ENCODE peak calls at places on chromosomes 3 and 15, in ten cellular contexts. H, A, F, T, Q, C, O, V, X and U are unnamed samples.

GRCh38 chr3:38136272-38136806 is 588 bp downstream of the ACAA1 start:
- DNase-seq in H (no peak), A (peak; percentile 52), F (peak; percentile 60), T (no peak), Q (no peak), C (peak; percentile 68), O (peak; percentile 30), V (no peak), X (peak; percentile 54), U (no peak)

GRCh38 chr15:81279621-81280051 is 44.3 kb downstream of the STARD5 start:
- DNase-seq in H (peak; percentile 29), A (no peak), F (no peak), T (no peak), Q (no peak), C (no peak), O (no peak), V (no peak), X (no peak), U (no peak)

GRCh38 chr3:1587426-1587825 is 494.6 kb downstream of the CNTN6 start:
- DNase-seq in H (no peak), A (no peak), F (no peak), T (no peak), Q (no peak), C (no peak), O (no peak), V (no peak), X (no peak), U (no peak)

GRCh38 chr15:90610220-90610619 is 80.5 kb downstream of the CRTC3 start:
- DNase-seq in H (no peak), A (no peak), F (no peak), T (no peak), Q (no peak), C (no peak), O (no peak), V (no peak), X (peak; percentile 89), U (no peak)

GRCh38 chr3:108131105-108131794 is 40.4 kb upstream of the CD47 start:
- DNase-seq in H (peak; percentile 62), A (no peak), F (no peak), T (no peak), Q (no peak), C (no peak), O (no peak), V (peak; percentile 37), X (peak; percentile 96), U (no peak)

GRCh38 chr3:183566882-183567281 is 11.4 kb upstream of the KLHL6 start:
- DNase-seq in H (no peak), A (no peak), F (no peak), T (no peak), Q (no peak), C (no peak), O (no peak), V (no peak), X (no peak), U (no peak)

GRCh38 chr3:1439395-1439794 is 346.6 kb downstream of the CNTN6 start:
- DNase-seq in H (no peak), A (no peak), F (peak; percentile 19), T (no peak), Q (no peak), C (no peak), O (peak; percentile 27), V (peak; percentile 7), X (no peak), U (no peak)

GRCh38 chr15:56098230-56098899 is 105.0 kb upstream of the NEDD4 start:
- DNase-seq in H (no peak), A (no peak), F (no peak), T (no peak), Q (no peak), C (no peak), O (no peak), V (no peak), X (peak; percentile 21), U (no peak)

GRCh38 chr15:100175406-100176114 is 166.2 kb downstream of the ADAMTS17 start:
- DNase-seq in H (no peak), A (no peak), F (no peak), T (no peak), Q (no peak), C (no peak), O (no peak), V (no peak), X (no peak), U (no peak)

GRCh38 chr15:66772967-66773873 is 71.2 kb downstream of the SMAD6 start:
- DNase-seq in H (peak; percentile 39), A (peak; percentile 42), F (no peak), T (peak; percentile 75), Q (peak; percentile 59), C (no peak), O (peak; percentile 72), V (no peak), X (no peak), U (no peak)

GRCh38 chr3:51968175-51968681 is 974 bp upstream of the PCBP4 start:
- DNase-seq in H (no peak), A (peak; percentile 53), F (no peak), T (peak; percentile 54), Q (no peak), C (no peak), O (no peak), V (no peak), X (peak; percentile 18), U (no peak)

GRCh38 chr15:40697916-40698315 is 2.9 kb downstream of the RAD51 start:
- DNase-seq in H (no peak), A (no peak), F (no peak), T (no peak), Q (no peak), C (no peak), O (no peak), V (no peak), X (no peak), U (no peak)

GRCh38 chr15:101138913-101139880 is 112.7 kb downstream of the CHSY1 start:
- DNase-seq in H (no peak), A (no peak), F (no peak), T (no peak), Q (peak; percentile 54), C (no peak), O (no peak), V (no peak), X (peak; percentile 62), U (no peak)

GRCh38 chr3:49656541-49657112 is 17.5 kb upstream of the APEH start:
- DNase-seq in H (no peak), A (no peak), F (no peak), T (no peak), Q (no peak), C (no peak), O (no peak), V (no peak), X (no peak), U (no peak)

GRCh38 chr3:109804697-109805096 is 467.4 kb upstream of the DPPA4 start:
- DNase-seq in H (no peak), A (no peak), F (no peak), T (no peak), Q (no peak), C (no peak), O (no peak), V (no peak), X (no peak), U (no peak)

GRCh38 chr3:140092883-140093536 is 158.0 kb downstream of the CLSTN2 start:
- DNase-seq in H (no peak), A (no peak), F (no peak), T (no peak), Q (no peak), C (no peak), O (no peak), V (no peak), X (no peak), U (no peak)

GRCh38 chr15:64686130-64686735 is 89.2 kb downstream of the RBPMS2 start:
- DNase-seq in H (peak; percentile 60), A (no peak), F (no peak), T (peak; percentile 45), Q (peak; percentile 55), C (no peak), O (no peak), V (peak; percentile 67), X (peak; percentile 63), U (no peak)

GRCh38 chr3:50251220-50251619 is 15.2 kb downstream of the GNAI2 start:
- DNase-seq in H (peak; percentile 65), A (no peak), F (no peak), T (no peak), Q (no peak), C (no peak), O (peak; percentile 67), V (peak; percentile 53), X (peak; percentile 94), U (no peak)

GRCh38 chr3:169847896-169848295 is 21.8 kb downstream of the LRRC31 start:
- DNase-seq in H (no peak), A (no peak), F (no peak), T (no peak), Q (peak; percentile 74), C (no peak), O (no peak), V (no peak), X (no peak), U (no peak)

GRCh38 chr3:135922903-135923250 is 42.7 kb upstream of the PPP2R3A start:
- DNase-seq in H (no peak), A (no peak), F (no peak), T (no peak), Q (no peak), C (no peak), O (no peak), V (no peak), X (no peak), U (peak; percentile 42)

GRCh38 chr15:99137111-99137546 is 32.2 kb downstream of the SYNM start:
- DNase-seq in H (no peak), A (no peak), F (no peak), T (no peak), Q (no peak), C (no peak), O (no peak), V (no peak), X (no peak), U (no peak)

GRCh38 chr3:42226470-42227425 is 39.2 kb downstream of the CCK start:
- DNase-seq in H (no peak), A (no peak), F (no peak), T (no peak), Q (no peak), C (no peak), O (no peak), V (no peak), X (no peak), U (no peak)
- TF ChIP-seq POLR2A in H (no peak), A (no peak), F (no peak), T (no peak), Q (no peak), C (no peak), O (no peak), V (no peak), X (no peak), U (no peak)

GRCh38 chr3:46397111-46397510 is 9.8 kb downstream of the CCR5AS start:
- DNase-seq in H (no peak), A (no peak), F (no peak), T (no peak), Q (no peak), C (no peak), O (no peak), V (no peak), X (no peak), U (no peak)
- H3K4me1 ChIP-seq in H (peaks cover 12% of the 10 kb centered on the region), A (no peaks in the 10 kb centered on the region), F (no peaks in the 10 kb centered on the region), T (no peaks in the 10 kb centered on the region), Q (no peaks in the 10 kb centered on the region), C (no peaks in the 10 kb centered on the region), O (no peaks in the 10 kb centered on the region), V (no peaks in the 10 kb centered on the region), X (peaks cover 9% of the 10 kb centered on the region), U (no peaks in the 10 kb centered on the region)

GRCh38 chr3:4766263-4766662 is 213.0 kb upstream of the BHLHE40 start:
- DNase-seq in H (no peak), A (no peak), F (no peak), T (no peak), Q (no peak), C (no peak), O (no peak), V (no peak), X (no peak), U (no peak)
- TF ChIP-seq POLR2A in H (no peak), A (no peak), F (no peak), T (no peak), Q (no peak), C (no peak), O (no peak), V (no peak), X (no peak), U (no peak)

GRCh38 chr15:25733036-25733855 is 129.9 kb downstream of the ATP10A start:
- DNase-seq in H (no peak), A (no peak), F (no peak), T (no peak), Q (peak; percentile 15), C (no peak), O (no peak), V (no peak), X (no peak), U (peak; percentile 85)
- H3K4me1 ChIP-seq in H (no peaks in the 10 kb centered on the region), A (peaks cover 6% of the 10 kb centered on the region), F (peaks cover 18% of the 10 kb centered on the region), T (no peaks in the 10 kb centered on the region), Q (no peaks in the 10 kb centered on the region), C (peaks cover 3% of the 10 kb centered on the region), O (peaks cover 13% of the 10 kb centered on the region), V (no peaks in the 10 kb centered on the region), X (peaks cover 13% of the 10 kb centered on the region), U (peaks cover 53% of the 10 kb centered on the region)